ENCODE peak calls at places on chromosomes 5 and 9, in four cellular contexts. V is right lobe of liver, Z is WERI-Rb-1, O is cardiac fibroblast. M is an unnamed sample.

GRCh38 chr9:76677481-76678055 is 86.7 kb upstream of the PCA3 start:
- DNase-seq in Z (no peak), V (no peak), O (peak; percentile 87), M (peak; percentile 45)

GRCh38 chr9:103242025-103242424 is 246.9 kb downstream of the CYLC2 start:
- DNase-seq in O (no peak), V (no peak), Z (no peak), M (no peak)

GRCh38 chr9:111949919-111950318 is 53.3 kb downstream of the UGCG start:
- DNase-seq in V (no peak), Z (no peak), O (peak; percentile 52), M (no peak)

GRCh38 chr5:112597831-112598230 is 139.9 kb upstream of the APC start:
- DNase-seq in O (no peak), V (no peak), Z (no peak), M (no peak)

GRCh38 chr5:163424836-163425235 is 12.6 kb upstream of the CCNG1 start:
- DNase-seq in O (no peak), V (no peak), Z (no peak), M (no peak)

GRCh38 chr9:127637322-127637847 is 25.3 kb downstream of the STXBP1 start:
- DNase-seq in V (no peak), Z (no peak), O (peak; percentile 90), M (peak; percentile 21)

GRCh38 chr9:129880654-129881546 is 45.6 kb downstream of the USP20 start:
- DNase-seq in O (peak; percentile 17), V (no peak), Z (no peak), M (no peak)

GRCh38 chr9:131715906-131716305 is 24.0 kb downstream of the RAPGEF1 start:
- DNase-seq in V (no peak), Z (no peak), O (peak; percentile 39), M (no peak)

GRCh38 chr5:138656916-138657315 is 81.7 kb upstream of the HSPA9 start:
- DNase-seq in V (peak; percentile 11), Z (no peak), O (no peak), M (no peak)

GRCh38 chr5:10489810-10490426 is 48.2 kb downstream of the ROPN1L start:
- DNase-seq in Z (no peak), O (peak; percentile 32), V (no peak), M (no peak)

GRCh38 chr9:84258371-84258770 is 82.2 kb downstream of the SLC28A3 start:
- DNase-seq in O (no peak), Z (no peak), V (no peak), M (no peak)

GRCh38 chr5:73180561-73180960 is 7.6 kb downstream of the TMEM174 start:
- DNase-seq in O (no peak), V (no peak), Z (no peak), M (no peak)

GRCh38 chr5:56501949-56502557 is 268.9 kb upstream of the ANKRD55 start:
- DNase-seq in O (peak; percentile 18), V (no peak), Z (no peak), M (no peak)

GRCh38 chr5:59620535-59621212 is 272.9 kb downstream of the PDE4D start:
- DNase-seq in O (no peak), V (no peak), Z (no peak), M (no peak)

GRCh38 chr9:129317179-129318011 is 139.3 kb upstream of the IER5L start:
- DNase-seq in V (peak; percentile 71), Z (peak; percentile 58), O (peak; percentile 66), M (no peak)

GRCh38 chr9:136448655-136449054 is 9.0 kb upstream of the INPP5E start:
- DNase-seq in V (no peak), O (no peak), Z (no peak), M (no peak)

GRCh38 chr9:136454026-136454796 is 14.6 kb upstream of the INPP5E start:
- DNase-seq in O (no peak), Z (no peak), V (no peak), M (no peak)

GRCh38 chr9:136455043-136456002 is 15.7 kb upstream of the INPP5E start:
- DNase-seq in O (no peak), V (no peak), Z (no peak), M (no peak)

GRCh38 chr9:136453326-136453725 is 13.7 kb upstream of the INPP5E start:
- DNase-seq in Z (no peak), O (no peak), V (no peak), M (no peak)

GRCh38 chr9:136451221-136451877 is 11.7 kb upstream of the INPP5E start:
- DNase-seq in Z (no peak), V (no peak), O (no peak), M (no peak)
- TF ChIP-seq CTCF in Z (no peak), V (no peak), O (no peak), M (no peak)

GRCh38 chr5:172558076-172558990 is 82.7 kb upstream of the NEURL1B start:
- DNase-seq in O (no peak), V (no peak), Z (no peak), M (no peak)
- H3K4me3 ChIP-seq in O (peak overlapping the region; percentile 19), V (no peak overlapping the region), Z (no peak overlapping the region), M (no peak overlapping the region)

DNA sequence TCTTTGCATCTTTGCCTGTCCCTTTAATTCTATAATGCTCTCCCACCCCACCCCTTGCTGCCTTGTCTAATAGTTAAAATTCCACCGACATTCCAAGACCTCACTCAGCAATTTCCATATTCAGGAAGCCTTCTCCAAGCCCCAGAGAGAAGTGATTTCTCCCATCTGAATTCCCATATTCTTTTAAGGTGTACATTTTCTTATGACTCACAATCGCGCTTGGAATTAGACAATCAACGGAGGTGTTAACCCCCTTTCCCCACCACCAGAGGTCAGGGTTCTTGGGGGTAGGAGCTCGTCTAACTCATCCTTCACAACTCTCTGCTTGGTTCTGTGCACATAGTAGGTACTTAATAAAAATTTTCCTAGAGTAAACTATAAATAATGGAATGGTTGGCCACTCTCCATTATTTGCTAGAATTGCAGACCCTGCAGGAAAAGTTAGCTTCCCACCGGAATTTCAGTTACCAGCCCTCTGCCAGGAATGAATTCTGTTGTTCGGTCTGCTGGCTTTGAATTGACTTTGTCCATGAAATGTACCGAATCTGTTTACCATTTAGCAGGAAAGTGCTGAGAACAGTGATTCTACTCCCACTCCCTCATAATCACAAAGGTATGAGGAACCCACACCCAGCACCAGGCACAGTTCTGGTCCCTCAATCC is 5.0 kb downstream of the KCNIP1 start:
- DNase-seq in O (no peak), V (no peak), Z (no peak), M (no peak)
- TF ChIP-seq CTCF in O (no peak), V (no peak), Z (no peak), M (no peak)

DNA sequence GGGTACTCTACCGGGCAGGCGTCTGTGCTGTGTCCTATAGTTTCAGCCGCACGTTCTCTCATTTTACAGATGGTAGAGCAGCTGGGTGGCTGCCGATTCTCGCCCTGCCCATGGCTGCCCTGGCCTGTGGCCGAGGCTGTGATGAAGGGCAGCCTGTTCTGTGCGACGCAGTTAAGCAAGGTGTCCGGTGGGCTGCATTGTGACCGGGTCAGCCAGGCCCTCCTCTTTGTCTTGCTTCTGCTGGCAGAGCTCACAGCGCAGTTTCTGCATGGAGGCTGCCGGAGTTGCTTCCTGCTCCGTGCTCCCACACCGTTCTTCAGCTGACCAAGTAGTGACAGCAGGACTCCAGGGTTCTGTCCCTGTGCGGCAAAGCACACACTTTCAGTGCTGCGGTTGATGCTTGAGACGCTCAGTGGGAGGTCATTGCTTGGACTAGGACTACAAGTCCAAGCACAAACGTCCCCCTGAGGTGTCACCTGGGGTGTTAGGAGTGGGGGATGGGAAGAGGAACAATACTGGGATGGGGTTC is 58.0 kb downstream of the GADD45G start:
- DNase-seq in Z (no peak), O (no peak), V (no peak), M (no peak)
- H3K4me3 ChIP-seq in Z (no peak overlapping the region), O (no peak overlapping the region), V (peak overlapping the region; percentile 35), M (no peak overlapping the region)

DNA sequence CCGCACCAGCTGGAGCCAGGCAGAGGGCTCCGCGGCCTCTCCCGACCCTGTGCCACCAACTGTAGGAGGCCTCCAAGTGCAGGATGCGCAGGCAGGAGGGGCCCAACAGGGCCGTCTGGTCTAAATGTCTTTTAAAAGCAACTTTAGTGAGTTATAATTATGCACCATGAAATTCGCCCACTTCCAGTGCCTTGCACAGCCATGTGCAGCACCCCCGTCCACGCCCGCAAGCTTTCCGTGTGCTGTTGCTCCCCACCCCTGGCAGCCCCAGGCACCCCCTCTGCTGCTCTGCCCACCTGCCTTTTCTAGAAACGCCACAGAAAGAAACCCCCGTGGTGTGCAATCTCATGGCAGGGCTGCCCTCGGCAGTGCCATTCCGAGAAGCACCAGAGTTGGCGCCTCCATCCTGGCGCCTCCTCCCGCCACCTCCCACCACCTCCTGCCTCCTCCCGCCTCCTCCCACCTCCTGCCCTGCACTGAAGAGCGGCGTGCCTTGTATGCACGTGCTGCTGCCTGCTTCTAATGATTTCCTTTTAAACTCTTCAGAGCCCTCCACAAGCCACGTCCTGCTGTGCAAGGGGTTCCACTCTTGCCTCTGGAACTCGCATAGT is 7.5 kb upstream of the SLC6A18 start:
- DNase-seq in V (no peak), Z (no peak), O (no peak), M (no peak)
- TF ChIP-seq CTCF in V (no peak), Z (no peak), O (no peak), M (no peak)

GRCh38 chr5:158874343-158874742 is 225.4 kb downstream of the EBF1 start:
- DNase-seq in Z (no peak), O (no peak), V (no peak), M (no peak)

GRCh38 chr5:158874814-158875213 is 224.9 kb downstream of the EBF1 start:
- DNase-seq in O (peak; percentile 8), Z (no peak), V (no peak), M (no peak)

GRCh38 chr5:158877124-158877581 is 222.6 kb downstream of the EBF1 start:
- DNase-seq in V (no peak), Z (no peak), O (peak; percentile 32), M (no peak)

GRCh38 chr5:158876263-158876942 is 223.3 kb downstream of the EBF1 start:
- DNase-seq in Z (no peak), O (peak; percentile 8), V (no peak), M (no peak)

DNA sequence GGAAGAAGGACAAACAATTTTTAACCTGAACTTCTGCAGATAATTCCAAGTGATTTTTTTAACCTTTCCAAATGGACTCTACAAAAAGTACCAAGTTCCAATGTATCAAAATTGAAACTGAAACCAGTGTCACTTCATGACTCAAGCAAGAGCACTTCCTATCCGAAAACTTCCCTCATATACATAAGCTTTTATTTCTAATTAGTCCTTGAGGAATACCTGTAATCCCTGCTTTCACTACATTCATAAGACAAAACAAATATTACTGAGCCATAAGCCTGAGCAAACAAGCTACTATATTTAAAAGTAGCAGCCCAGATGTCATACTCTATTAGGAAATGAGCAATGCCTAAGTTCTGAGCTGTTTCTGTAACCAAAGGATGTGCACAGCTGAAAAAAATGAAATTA is 224.4 kb downstream of the EBF1 start:
- DNase-seq in Z (no peak), O (peak; percentile 32), V (no peak), M (no peak)
- H3K4me3 ChIP-seq in Z (no peak overlapping the region), O (no peak overlapping the region), V (peak overlapping the region; percentile 10), M (no peak overlapping the region)

DNA sequence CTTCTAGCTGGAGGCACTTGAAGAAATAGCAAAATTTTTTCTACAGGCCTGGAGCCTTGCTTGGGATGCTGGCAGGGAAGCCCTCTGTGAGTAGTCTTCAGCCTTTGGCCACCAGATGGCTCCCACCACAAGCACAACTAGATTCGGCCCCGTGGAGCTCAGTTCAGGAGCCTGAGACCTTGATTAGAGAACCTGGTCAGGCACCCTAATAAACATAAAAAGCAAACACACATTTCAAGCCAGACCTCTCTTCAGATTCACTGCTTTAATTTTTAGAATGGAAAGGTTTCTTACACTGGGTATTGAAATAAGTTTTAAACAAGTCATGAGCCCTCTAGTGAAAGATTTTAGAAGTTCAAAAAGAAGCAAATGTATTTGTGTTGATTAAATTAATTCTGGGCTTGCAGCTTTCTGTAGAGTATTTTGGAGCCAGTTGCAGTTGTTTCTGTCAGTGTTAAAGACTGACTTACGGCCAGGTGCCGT is 41.4 kb downstream of the GLRX start:
- DNase-seq in O (peak; percentile 91), V (peak; percentile 85), Z (peak; percentile 65), M (peak; percentile 83)
- TF ChIP-seq CTCF in O (peak; percentile 88), V (peak; percentile 88), Z (peak; percentile 82), M (peak; percentile 81)